ENCODE peak calls at places on chromosomes 11 and 22, in seven cellular contexts. Y, X, N, O, W, S and T are unnamed samples.

GRCh38 chr11:131924001-131924400 is 553.6 kb downstream of the NTM start:
- DNase-seq in O (no peak), X (no peak), N (no peak), W (no peak), S (no peak), Y (no peak), T (no peak)

GRCh38 chr11:78770931-78771330 is 196.3 kb upstream of the NARS2 start:
- DNase-seq in O (no peak), X (no peak), N (no peak), W (no peak), S (no peak), Y (no peak), T (no peak)

GRCh38 chr11:126391970-126392637 is 36.6 kb downstream of the ST3GAL4 start:
- DNase-seq in O (peak; percentile 38), W (peak; percentile 31), S (no peak), Y (peak; percentile 75), N (no peak), X (no peak), T (peak; percentile 22)

GRCh38 chr11:13043912-13044628 is 35.0 kb downstream of the RASSF10 start:
- DNase-seq in O (no peak), S (no peak), X (no peak), N (no peak), Y (no peak), W (no peak), T (no peak)

GRCh38 chr22:29306175-29306829 is at the start of gene GAS2L1:
- DNase-seq in X (peak; percentile 90), N (peak; percentile 51), O (peak; percentile 55), S (peak; percentile 58), Y (peak; percentile 80), W (peak; percentile 81), T (peak; percentile 94)

GRCh38 chr11:76568144-76568543 is 102.4 kb downstream of the LRRC32 start:
- DNase-seq in N (no peak), X (no peak), Y (no peak), W (no peak), O (no peak), S (no peak), T (no peak)

GRCh38 chr11:46279393-46280099 is 2.1 kb downstream of the CREB3L1 start:
- DNase-seq in X (peak; percentile 41), Y (no peak), W (peak; percentile 49), O (no peak), N (no peak), S (no peak), T (peak; percentile 80)

GRCh38 chr22:33529424-33530113 is 390.7 kb downstream of the LARGE1 start:
- DNase-seq in N (no peak), S (no peak), W (no peak), X (no peak), O (no peak), Y (no peak), T (peak; percentile 85)

GRCh38 chr22:39312410-39312809 is 7.0 kb downstream of the RPL3 start:
- DNase-seq in X (no peak), N (no peak), O (no peak), Y (no peak), W (no peak), S (no peak), T (peak; percentile 29)

GRCh38 chr22:26642465-26643367 is 14.7 kb upstream of the MIAT start:
- DNase-seq in X (no peak), W (peak; percentile 54), S (peak; percentile 68), Y (peak; percentile 71), O (peak; percentile 86), N (no peak), T (no peak)

GRCh38 chr11:117570701-117571100 is 226.3 kb downstream of the DSCAML1 start:
- DNase-seq in O (no peak), W (no peak), Y (no peak), S (no peak), X (no peak), N (no peak), T (no peak)

GRCh38 chr11:13207665-13208594 is 69.7 kb upstream of the BMAL1 start:
- DNase-seq in O (no peak), X (peak; percentile 68), Y (peak; percentile 33), W (no peak), N (no peak), S (peak; percentile 8), T (peak; percentile 93)

GRCh38 chr11:26473216-26474194 is 98.6 kb downstream of the MUC15 start:
- DNase-seq in S (no peak), X (no peak), Y (no peak), O (no peak), N (no peak), W (no peak), T (no peak)

GRCh38 chr11:94766656-94767291 is 1.4 kb upstream of the AMOTL1 start:
- DNase-seq in S (no peak), W (peak; percentile 16), N (no peak), X (peak; percentile 70), O (no peak), Y (no peak), T (peak; percentile 43)

GRCh38 chr22:22685586-22685985 is 41.2 kb downstream of the GGTLC2 start:
- DNase-seq in W (no peak), Y (no peak), O (no peak), X (no peak), S (no peak), N (no peak), T (no peak)

GRCh38 chr11:118239509-118239908 is 12.7 kb downstream of the MPZL3 start:
- DNase-seq in O (no peak), N (no peak), Y (no peak), S (no peak), X (no peak), W (no peak), T (no peak)

GRCh38 chr11:57483570-57483934 is 23.2 kb downstream of the RTN4RL2 start:
- DNase-seq in S (no peak), W (no peak), N (no peak), X (no peak), O (no peak), Y (no peak), T (no peak)

GRCh38 chr11:57482782-57483569 is 22.6 kb downstream of the RTN4RL2 start:
- DNase-seq in Y (peak; percentile 88), X (peak; percentile 81), W (peak; percentile 83), O (peak; percentile 57), S (peak; percentile 50), N (no peak), T (peak; percentile 74)

GRCh38 chr11:57481315-57481714 is 21.0 kb downstream of the RTN4RL2 start:
- DNase-seq in X (no peak), O (no peak), N (no peak), S (no peak), W (no peak), Y (no peak), T (no peak)

GRCh38 chr11:57480409-57481137 is 20.2 kb downstream of the RTN4RL2 start:
- DNase-seq in W (peak; percentile 84), N (no peak), S (peak; percentile 71), O (peak; percentile 74), X (peak; percentile 78), Y (peak; percentile 93), T (peak; percentile 74)

GRCh38 chr11:57481915-57482781 is 21.8 kb downstream of the RTN4RL2 start:
- DNase-seq in O (no peak), N (no peak), Y (peak; percentile 44), S (no peak), W (no peak), X (no peak), T (no peak)
- H2AFZ ChIP-seq in O (no peak overlapping the region), N (no peak overlapping the region), Y (no peak overlapping the region), S (peak overlapping the region; percentile 14), W (peak overlapping the region; percentile 90), X (no peak overlapping the region), T (peak overlapping the region; percentile 88)

GRCh38 chr11:69603978-69604524 is 36.9 kb upstream of the CCND1 start:
- DNase-seq in O (no peak), W (no peak), N (no peak), Y (no peak), X (no peak), S (no peak), T (no peak)
- TF ChIP-seq EZH2phosphoT487 in O (no peak), W (no peak), N (no peak), Y (no peak), X (no peak), S (no peak), T (no peak)

GRCh38 chr11:128648711-128649110 is 45.2 kb upstream of the FLI1 start:
- DNase-seq in Y (no peak), O (no peak), N (no peak), X (no peak), S (no peak), W (no peak), T (no peak)

GRCh38 chr11:128658499-128658898 is 35.4 kb upstream of the FLI1 start:
- DNase-seq in Y (no peak), N (no peak), W (no peak), X (no peak), S (no peak), O (peak; percentile 26), T (peak; percentile 8)

GRCh38 chr11:128653828-128654231 is 40.0 kb upstream of the FLI1 start:
- DNase-seq in X (peak; percentile 33), W (peak; percentile 42), O (no peak), S (no peak), Y (peak; percentile 65), N (no peak), T (peak; percentile 63)
- H2AFZ ChIP-seq in X (no peak overlapping the region), W (peak overlapping the region; percentile 55), O (no peak overlapping the region), S (no peak overlapping the region), Y (peak overlapping the region; percentile 14), N (no peak overlapping the region), T (no peak overlapping the region)

GRCh38 chr22:37163096-37163489 is 13.4 kb upstream of the IL2RB start:
- DNase-seq in S (no peak), X (no peak), O (no peak), N (no peak), Y (no peak), W (no peak), T (no peak)

GRCh38 chr22:37165066-37165465 is 15.3 kb upstream of the IL2RB start:
- DNase-seq in Y (no peak), W (no peak), N (no peak), X (no peak), S (no peak), O (no peak), T (no peak)

GRCh38 chr22:37162221-37163095 is 12.7 kb upstream of the IL2RB start:
- DNase-seq in O (no peak), N (no peak), X (no peak), S (peak; percentile 89), Y (no peak), W (no peak), T (no peak)

GRCh38 chr22:37164535-37164887 is 14.8 kb upstream of the IL2RB start:
- DNase-seq in O (no peak), N (no peak), S (no peak), X (no peak), W (no peak), Y (no peak), T (no peak)

DNA sequence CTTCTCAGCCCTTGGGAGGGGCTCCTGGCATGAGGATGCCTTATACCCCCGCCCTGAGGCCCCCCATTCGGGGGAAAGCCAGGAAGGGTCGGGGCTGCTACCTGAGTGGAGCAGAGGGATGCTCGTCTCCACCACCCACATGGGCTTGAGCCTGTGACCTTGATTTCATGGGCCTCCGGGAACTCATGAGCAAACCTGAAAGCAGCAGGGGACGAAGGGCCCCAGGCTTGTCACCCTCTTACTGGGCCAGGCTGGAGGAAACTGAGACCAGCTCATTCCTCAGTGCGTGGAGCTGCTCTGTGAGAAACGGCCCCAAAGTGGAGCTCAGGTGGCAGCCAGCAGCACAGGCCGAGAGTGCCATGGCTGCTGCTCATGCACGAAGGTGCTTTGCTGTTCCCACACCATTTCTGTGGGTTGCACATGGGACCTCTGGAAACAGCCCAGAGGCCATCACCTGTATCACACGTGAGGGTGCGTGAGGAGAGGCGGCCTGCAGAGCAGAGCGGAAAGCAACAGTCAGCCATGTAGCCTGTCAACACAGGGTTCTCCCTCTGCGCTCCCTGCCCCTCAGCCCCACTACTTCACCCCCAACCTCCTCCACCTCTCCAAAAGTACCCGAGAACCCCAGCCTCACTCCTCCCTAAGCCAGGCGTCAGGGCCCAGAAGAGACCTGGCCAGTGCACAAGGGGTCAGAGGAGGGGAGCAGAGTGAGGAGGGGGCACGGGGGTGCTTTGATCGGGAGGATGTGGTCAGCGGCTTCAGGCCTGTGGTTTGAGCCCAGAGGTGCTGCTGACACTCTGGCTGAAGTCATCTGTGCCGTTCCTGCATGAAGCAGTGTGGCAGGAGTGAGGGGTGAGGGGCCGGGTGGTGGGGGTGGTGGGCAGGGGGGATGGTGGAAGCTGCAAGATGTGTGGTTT is 14.2 kb upstream of the IL2RB start:
- DNase-seq in X (no peak), O (no peak), S (no peak), W (no peak), Y (no peak), N (no peak), T (no peak)
- TF ChIP-seq EZH2phosphoT487 in X (no peak), O (no peak), S (no peak), W (no peak), Y (no peak), N (no peak), T (no peak)